ENCODE peak calls at places on chromosomes 12 and 14, in four cellular contexts. E is Calu3, L is neural crest cell, J is nephron progenitor cell. H is an unnamed sample.

GRCh38 chr12:123397400-123397799 is 13.5 kb downstream of the KMT5A start:
- DNase-seq in E (no peak), L (no peak), J (no peak), H (no peak)

GRCh38 chr12:16766736-16767135 is 160.8 kb upstream of the LMO3 start:
- DNase-seq in E (no peak), L (no peak), J (no peak), H (no peak)

GRCh38 chr14:64293976-64294671 is at the start of gene ESR2:
- DNase-seq in E (peak), J (peak), L (peak), H (no peak)

GRCh38 chr12:55931317-55931779 is 386 bp downstream of the DGKA start:
- DNase-seq in J (no peak), E (peak), L (no peak), H (no peak)

GRCh38 chr14:95523051-95523817 is 6.8 kb upstream of the SYNE3 start:
- DNase-seq in J (no peak), L (no peak), E (no peak), H (no peak)

GRCh38 chr14:32896979-32897723 is 41.5 kb upstream of the NPAS3 start:
- DNase-seq in J (no peak), E (no peak), L (no peak), H (no peak)

GRCh38 chr14:91415794-91416743 is 1.6 kb downstream of the CCDC88C start:
- DNase-seq in L (no peak), E (no peak), J (no peak), H (no peak)

GRCh38 chr12:62466018-62466595 is 519 bp upstream of the MON2 start:
- DNase-seq in J (peak), E (peak), L (peak), H (peak)

GRCh38 chr12:123997033-123997822 is 24.2 kb downstream of the ZNF664 start:
- DNase-seq in J (no peak), L (no peak), E (no peak), H (no peak)

GRCh38 chr12:117564885-117565284 is 203.5 kb upstream of the NOS1 start:
- DNase-seq in L (peak), E (no peak), J (no peak), H (no peak)

GRCh38 chr12:8771072-8771471 is 51.3 kb upstream of the A2ML1 start:
- DNase-seq in J (no peak), L (no peak), E (no peak), H (no peak)

GRCh38 chr12:2402180-2402579 is 349.4 kb downstream of the CACNA1C start:
- DNase-seq in L (no peak), J (no peak), E (no peak), H (no peak)

GRCh38 chr12:9870311-9870866 is 1.2 kb upstream of the CLEC2B start:
- DNase-seq in L (no peak), J (no peak), E (no peak), H (no peak)

GRCh38 chr12:122031342-122032216 is 9.9 kb downstream of the BCL7A start:
- DNase-seq in L (peak), J (peak), E (peak), H (no peak)

GRCh38 chr14:76405627-76406026 is 29.7 kb downstream of the ESRRB start:
- DNase-seq in J (no peak), E (no peak), L (no peak), H (no peak)

GRCh38 chr12:15346488-15346887 is 24.2 kb downstream of the PTPRO start:
- DNase-seq in E (no peak), L (no peak), J (no peak), H (no peak)

GRCh38 chr12:41497362-41497761 is 309.2 kb downstream of the PDZRN4 start:
- DNase-seq in J (no peak), L (no peak), E (no peak), H (no peak)

GRCh38 chr12:58917699-58918334 is 2.5 kb downstream of the LRIG3 start:
- DNase-seq in E (no peak), J (no peak), L (no peak), H (no peak)

GRCh38 chr12:58920956-58921861 is 905 bp upstream of the LRIG3 start:
- DNase-seq in L (no peak), J (peak), E (peak), H (no peak)

GRCh38 chr12:58919271-58920101 is 818 bp downstream of the LRIG3 start:
- DNase-seq in J (no peak), L (no peak), E (no peak), H (no peak)

GRCh38 chr12:58918475-58918874 is 1.8 kb downstream of the LRIG3 start:
- DNase-seq in E (no peak), J (no peak), L (no peak), H (no peak)

DNA sequence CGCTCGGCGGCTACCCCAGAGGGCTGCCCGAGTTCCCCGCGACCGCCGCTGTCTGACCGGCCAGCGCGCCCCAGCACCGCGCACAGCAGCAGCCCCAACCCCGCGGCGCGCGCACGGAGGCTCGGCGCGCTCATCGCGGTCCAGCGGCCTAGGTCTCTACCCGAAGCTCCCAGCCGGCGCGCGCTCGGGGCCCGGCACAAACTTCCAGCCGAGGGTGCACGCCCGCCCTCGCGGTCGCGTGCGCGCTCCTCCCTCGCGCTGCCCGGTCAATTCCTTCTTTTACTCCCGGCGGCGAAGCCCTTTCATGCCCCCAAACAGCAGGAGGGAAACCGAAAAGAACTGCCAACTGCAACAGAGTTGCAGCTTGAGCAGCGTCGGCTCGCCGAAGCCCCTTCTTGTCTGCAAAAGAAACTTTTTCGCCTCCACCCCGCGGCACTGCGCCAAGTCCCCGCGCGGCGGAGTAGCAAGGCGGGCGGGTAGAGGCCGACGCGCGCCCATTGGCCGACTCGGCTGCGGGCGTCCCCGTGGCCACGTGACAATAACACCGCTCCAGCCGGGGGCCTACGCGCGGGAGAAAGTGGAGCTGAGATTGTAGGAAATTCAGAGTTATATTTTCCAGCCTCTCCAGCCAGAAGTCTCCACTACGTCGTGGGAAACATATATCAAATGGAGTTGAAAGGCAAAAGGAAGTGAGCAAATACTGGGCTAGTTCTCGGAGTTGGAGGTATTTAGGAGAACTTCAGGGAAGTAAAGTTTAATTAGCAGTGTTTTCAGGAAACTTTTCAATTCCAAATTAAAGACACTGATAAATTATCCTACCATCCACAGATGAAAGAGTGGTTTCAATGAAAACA is at the start of gene LRIG3:
- DNase-seq in J (peak), L (peak), E (peak), H (no peak)
- TF ChIP-seq CTCF in J (no peak), L (peak), E (no peak), H (no peak)

DNA sequence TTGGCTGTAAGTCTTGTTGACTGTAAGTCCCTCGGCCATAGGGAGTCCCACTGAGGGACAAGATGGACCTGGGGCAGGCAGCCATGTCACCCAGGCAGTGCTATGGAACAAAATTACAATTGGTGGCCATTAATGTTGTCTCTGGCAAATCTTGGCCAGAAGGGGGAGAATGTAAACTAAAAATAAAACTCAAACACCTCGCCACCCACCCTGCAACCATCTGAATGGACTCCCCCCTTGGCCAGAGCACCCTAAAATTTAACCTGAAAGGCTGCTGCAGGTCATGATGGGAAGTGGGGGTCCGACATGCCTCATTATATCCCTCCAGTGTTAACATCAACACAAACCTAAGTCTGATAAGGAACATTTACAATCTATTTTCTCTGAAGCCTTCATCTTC is 8.2 kb downstream of the SLC22A17 start:
- DNase-seq in J (no peak), E (no peak), L (no peak), H (no peak)
- TF ChIP-seq CTCF in J (no peak), E (no peak), L (peak), H (no peak)

DNA sequence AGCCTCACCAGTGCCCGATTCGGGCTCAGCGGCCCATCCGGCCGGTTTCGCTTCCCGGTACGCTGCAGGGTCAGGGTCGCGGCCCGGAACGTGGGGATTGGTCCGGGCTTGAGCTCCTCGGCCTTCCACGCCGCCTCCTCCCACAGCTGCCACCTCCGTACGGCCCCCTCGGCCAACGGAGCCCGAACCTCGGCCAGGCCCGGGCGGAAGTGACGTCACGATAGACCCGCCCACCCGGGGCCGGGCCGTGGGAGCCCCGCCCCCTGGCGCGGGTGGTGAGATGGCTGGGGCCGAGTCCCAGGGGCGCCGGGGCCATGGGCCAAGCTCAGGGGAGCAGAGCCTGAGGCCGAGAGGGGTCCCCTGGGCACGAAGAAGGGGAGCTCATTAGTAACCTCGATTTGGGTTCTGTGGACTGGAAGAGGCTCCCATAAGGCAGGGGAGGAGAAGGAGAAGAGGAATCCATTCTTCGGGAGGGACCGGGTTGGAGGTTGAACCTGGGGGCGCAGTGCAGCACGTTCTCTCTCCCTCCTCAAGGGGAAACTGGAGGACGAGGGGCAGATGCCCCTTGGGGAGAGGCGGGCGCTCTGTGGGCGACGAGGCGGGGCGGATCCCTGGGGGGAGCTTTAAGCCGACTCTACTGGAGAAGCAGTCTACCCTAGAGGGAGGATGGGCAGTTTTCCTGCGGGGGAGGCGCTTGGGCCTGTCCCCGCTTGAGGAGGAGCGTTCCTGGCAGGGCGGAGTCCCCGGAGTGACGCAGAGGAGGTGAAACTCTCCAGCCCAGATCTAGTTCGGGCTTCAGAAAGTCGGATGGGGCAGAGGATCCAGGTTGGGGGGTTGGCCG is at the start of gene MLF2:
- DNase-seq in J (peak), E (peak), L (peak), H (peak)
- TF ChIP-seq CTCF in J (no peak), E (peak), L (peak), H (peak)

DNA sequence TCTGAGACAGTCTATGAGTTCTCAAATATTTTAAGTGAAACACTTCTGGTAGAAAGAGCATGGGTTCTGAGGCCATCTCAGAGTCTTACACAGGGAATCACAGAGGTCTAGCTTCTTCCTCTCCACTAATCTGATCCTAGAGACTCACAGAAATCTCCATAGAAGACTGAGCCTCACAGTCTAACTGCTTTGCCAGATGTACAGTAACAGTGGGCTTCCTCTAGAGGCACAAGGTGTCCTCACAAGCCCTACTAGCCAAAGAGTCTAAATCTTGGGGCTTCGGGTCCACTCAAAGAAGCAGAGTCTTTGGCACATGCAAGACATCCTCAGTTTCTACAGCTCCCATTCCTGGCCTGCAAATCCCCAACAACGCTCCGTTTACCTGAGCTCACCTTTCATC is 14.1 kb downstream of the OR6J1 start:
- DNase-seq in E (no peak), L (no peak), J (no peak), H (no peak)
- TF ChIP-seq CTCF in E (no peak), L (no peak), J (no peak), H (no peak)

GRCh38 chr14:50955373-50956043 is 11.2 kb upstream of the PYGL start:
- DNase-seq in E (peak), J (peak), L (no peak), H (peak)
- TF ChIP-seq CTCF in E (no peak), J (no peak), L (peak), H (peak)

H was measured in LNCaP clone FGC.